ENCODE peak calls at places on chromosomes 12 and 14, in seven cellular contexts. K is CD4-positive, CD25-positive, alpha-beta regulatory T cell; D is upper lobe of right lung; L is mesendoderm; X is CD8-positive, alpha-beta T cell; V is mesenchymal stem cell; B is GM12878. F is an unnamed sample.

GRCh38 chr12:90959538-90960139 is 4.7 kb upstream of the CCER1 start:
- DNase-seq in K (peak), D (no peak), L (peak), X (no peak), V (peak), B (no peak), F (no peak)

GRCh38 chr12:107515446-107515958 is 170.1 kb upstream of the PWP1 start:
- DNase-seq in K (no peak), D (no peak), L (peak), X (no peak), V (peak), B (no peak), F (no peak)

GRCh38 chr14:68585690-68586089 is 207.2 kb downstream of the ZFP36L1 start:
- DNase-seq in K (no peak), D (no peak), L (no peak), X (no peak), V (no peak), B (no peak), F (no peak)

GRCh38 chr12:130281157-130281799 is 56.4 kb upstream of the PIWIL1 start:
- DNase-seq in K (peak), D (no peak), L (peak), X (no peak), V (no peak), B (no peak), F (no peak)

GRCh38 chr14:105050551-105050897 is 14.7 kb downstream of the GPR132 start:
- DNase-seq in K (no peak), D (peak), L (no peak), X (no peak), V (peak), B (no peak), F (no peak)

GRCh38 chr12:41277019-41277770 is 89.1 kb downstream of the PDZRN4 start:
- DNase-seq in K (peak), D (no peak), L (peak), X (no peak), V (peak), B (no peak), F (no peak)

GRCh38 chr14:68476212-68476964 is 316.5 kb downstream of the ZFP36L1 start:
- DNase-seq in K (no peak), D (peak), L (peak), X (no peak), V (peak), B (peak), F (no peak)

GRCh38 chr12:28024231-28024995 is 51.9 kb upstream of the PTHLH start:
- DNase-seq in K (no peak), D (no peak), L (no peak), X (no peak), V (peak), B (no peak), F (no peak)

GRCh38 chr14:47346849-47347248 is 328.6 kb downstream of the MDGA2 start:
- DNase-seq in K (no peak), D (no peak), L (no peak), X (no peak), V (no peak), B (no peak), F (no peak)

GRCh38 chr12:79155703-79156102 is 291.1 kb downstream of the SYT1 start:
- DNase-seq in K (no peak), D (no peak), L (no peak), X (no peak), V (peak), B (no peak), F (no peak)

GRCh38 chr12:26188132-26188531 is 7.2 kb upstream of the SSPN start:
- DNase-seq in K (no peak), D (no peak), L (no peak), X (no peak), V (peak), B (no peak), F (no peak)

GRCh38 chr12:43883748-43884147 is 47.9 kb downstream of the TMEM117 start:
- DNase-seq in K (no peak), D (no peak), L (no peak), X (no peak), V (no peak), B (no peak), F (no peak)

GRCh38 chr14:68199465-68200145 is 380.0 kb downstream of the RAD51B start:
- DNase-seq in K (no peak), D (no peak), L (peak), X (no peak), V (no peak), B (no peak), F (no peak)

GRCh38 chr12:120117961-120118709 is 1.6 kb upstream of the RAB35 start:
- DNase-seq in K (no peak), D (no peak), L (peak), X (no peak), V (peak), B (no peak), F (no peak)

GRCh38 chr14:100067971-100068959 is 3.0 kb downstream of the EVL start:
- DNase-seq in K (peak), D (peak), L (peak), X (peak), V (no peak), B (peak), F (no peak)

GRCh38 chr12:116565963-116566362 is 6.8 kb downstream of the MAP1LC3B2 start:
- DNase-seq in K (no peak), D (no peak), L (no peak), X (no peak), V (no peak), B (no peak), F (no peak)

GRCh38 chr14:68518180-68518579 is 274.7 kb downstream of the ZFP36L1 start:
- DNase-seq in K (no peak), D (no peak), L (no peak), X (no peak), V (no peak), B (no peak), F (no peak)

GRCh38 chr14:32588448-32589320 is 259.6 kb downstream of the AKAP6 start:
- DNase-seq in K (no peak), D (no peak), L (peak), X (no peak), V (peak), B (no peak), F (no peak)

GRCh38 chr14:74239848-74240793 is 872 bp downstream of the VSX2 start:
- DNase-seq in K (peak), D (no peak), L (peak), X (no peak), V (peak), B (no peak), F (no peak)

GRCh38 chr12:49671051-49671765 is 36.0 kb downstream of the FMNL3 start:
- DNase-seq in K (peak), D (no peak), L (no peak), X (peak), V (no peak), B (no peak), F (no peak)

GRCh38 chr12:130031571-130032189 is 127.9 kb upstream of the TMEM132D start:
- DNase-seq in K (peak), D (no peak), L (peak), X (peak), V (peak), B (no peak), F (no peak)

GRCh38 chr12:40016960-40017359 is 88.9 kb downstream of the SLC2A13 start:
- DNase-seq in K (no peak), D (no peak), L (no peak), X (no peak), V (peak), B (no peak), F (no peak)

GRCh38 chr14:73743431-73743931 is 29.3 kb upstream of the PNMA1 start:
- DNase-seq in K (peak), D (no peak), L (no peak), X (no peak), V (peak), B (no peak), F (no peak)

GRCh38 chr14:95480887-95481226 is 35.6 kb downstream of the SYNE3 start:
- DNase-seq in K (no peak), D (no peak), L (no peak), X (no peak), V (no peak), B (no peak), F (no peak)
- H3K27ac ChIP-seq in K (peak), D (no peak), L (no peak), X (no peak), V (no peak), B (peak), F (no peak)

GRCh38 chr12:57154076-57154475 is 6.7 kb upstream of the LRP1-AS start:
- DNase-seq in K (no peak), D (no peak), L (no peak), X (no peak), V (no peak), B (no peak), F (no peak)
- H3K27ac ChIP-seq in K (no peak), D (no peak), L (no peak), X (no peak), V (no peak), B (no peak), F (no peak)

GRCh38 chr12:50699940-50700339 is 64.0 kb upstream of the ATF1 start:
- DNase-seq in K (no peak), D (no peak), L (no peak), X (no peak), V (no peak), B (no peak), F (no peak)

GRCh38 chr12:50696931-50697330 is 67.0 kb upstream of the ATF1 start:
- DNase-seq in K (no peak), D (no peak), L (no peak), X (no peak), V (no peak), B (no peak), F (no peak)

DNA sequence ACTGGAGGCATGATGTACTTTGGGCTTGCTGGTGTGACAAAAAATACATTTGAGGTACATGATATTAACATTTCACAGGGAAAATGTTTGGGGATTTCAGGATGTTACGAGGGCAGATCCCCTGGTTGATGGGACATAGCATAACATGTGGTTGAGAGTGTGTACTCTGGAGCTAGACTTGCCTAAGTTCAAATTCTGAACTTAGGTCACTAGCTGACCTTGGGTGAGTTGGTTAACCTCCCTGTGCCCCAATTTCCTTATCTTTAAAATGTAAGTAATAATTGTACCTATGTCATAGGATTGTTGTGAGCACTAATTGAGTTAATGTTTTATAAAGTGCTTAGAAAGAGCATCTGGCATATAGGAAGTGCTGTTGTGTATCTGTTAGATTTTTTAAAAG is 64.8 kb upstream of the ATF1 start:
- DNase-seq in K (no peak), D (no peak), L (no peak), X (no peak), V (no peak), B (no peak), F (no peak)
- H3K27ac ChIP-seq in K (no peak), D (no peak), L (no peak), X (no peak), V (no peak), B (no peak), F (no peak)

DNA sequence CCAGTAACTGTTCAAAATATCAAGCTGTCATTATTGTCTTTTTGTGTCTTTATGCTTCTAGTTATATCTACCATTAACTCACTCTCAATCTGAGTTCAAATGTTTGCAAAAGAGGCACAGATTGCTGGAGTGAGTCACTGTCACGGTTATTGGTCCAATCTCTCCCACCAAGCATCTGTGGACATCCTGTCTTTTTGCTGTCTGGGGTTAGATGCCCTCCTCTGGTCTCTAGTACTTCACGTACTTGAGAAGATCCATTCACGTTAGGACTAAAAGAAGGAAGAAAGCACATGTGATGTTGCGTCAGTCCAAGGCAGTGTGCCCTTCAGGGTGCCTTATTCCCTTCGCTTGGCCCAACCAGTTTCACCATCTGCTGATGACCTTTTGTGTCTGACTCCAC is 72.2 kb upstream of the STXBP6 start:
- DNase-seq in K (no peak), D (no peak), L (no peak), X (no peak), V (no peak), B (no peak), F (no peak)
- H3K27ac ChIP-seq in K (no peak), D (no peak), L (no peak), X (no peak), V (no peak), B (no peak), F (no peak)

DNA sequence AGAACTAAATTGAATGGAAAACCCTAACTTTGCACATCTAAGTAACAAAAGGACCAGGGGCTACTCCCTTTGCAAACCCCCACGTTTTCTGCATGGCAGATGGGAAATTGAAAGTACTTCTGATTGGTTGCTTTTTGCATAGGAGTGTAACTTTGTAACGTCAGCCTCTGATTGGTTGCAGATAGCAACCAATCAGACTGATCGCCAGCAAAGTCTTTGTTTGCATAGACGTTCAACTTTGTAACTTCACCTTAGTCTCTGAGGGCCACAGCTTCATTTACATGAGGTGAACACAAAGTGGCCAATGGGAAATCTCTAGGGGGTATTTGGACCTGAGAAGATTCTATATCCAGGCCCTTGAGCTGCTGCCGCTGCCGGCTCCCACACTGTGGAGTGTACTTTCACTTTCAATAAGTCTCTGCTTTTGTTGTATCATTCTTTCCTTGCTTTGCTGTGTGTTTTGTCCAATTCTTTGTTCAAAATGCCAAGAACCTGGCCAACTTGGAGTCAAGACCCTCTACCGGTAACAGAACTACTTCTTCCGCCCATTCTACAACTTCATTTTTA is 102.5 kb upstream of the PRICKLE1 start:
- DNase-seq in K (no peak), D (no peak), L (no peak), X (no peak), V (no peak), B (no peak), F (no peak)
- H3K27ac ChIP-seq in K (no peak), D (peak), L (peak), X (no peak), V (no peak), B (no peak), F (no peak)

GRCh38 chr14:21384494-21384851 is 654 bp upstream of the SUPT16H start:
- DNase-seq in K (no peak), D (no peak), L (no peak), X (no peak), V (no peak), B (no peak), F (peak)
- H3K27ac ChIP-seq in K (peak), D (peak), L (peak), X (peak), V (peak), B (peak), F (peak)

F was measured in substantia nigra.